ENCODE peak calls at places on chromosome 6, in seven cellular contexts. A, D, B, R, J, X and N are unnamed samples.
A peak's percentile ranks its signal among the peaks of the same experiment; 100 is the strongest.

GRCh38 chr6:71481801-71482200 is 193.2 kb downstream of the OGFRL1 start:
- DNase-seq in A (no peak), D (no peak), B (no peak), R (no peak), J (no peak), X (no peak), N (no peak)

GRCh38 chr6:27280064-27280539 is 32.0 kb downstream of the POM121L2 start:
- DNase-seq in A (no peak), D (no peak), B (peak; percentile 63), R (no peak), J (peak; percentile 43), X (peak; percentile 37), N (peak; percentile 66)

GRCh38 chr6:134888316-134888715 is 61.6 kb downstream of the ALDH8A1 start:
- DNase-seq in A (no peak), D (no peak), B (no peak), R (no peak), J (no peak), X (no peak), N (no peak)

GRCh38 chr6:150492941-150493340 is 106.7 kb upstream of the PLEKHG1 start:
- DNase-seq in A (no peak), D (no peak), B (no peak), R (no peak), J (no peak), X (no peak), N (no peak)

GRCh38 chr6:53598584-53598983 is 53.7 kb upstream of the GCLC start:
- DNase-seq in A (no peak), D (no peak), B (peak; percentile 3), R (no peak), J (no peak), X (peak; percentile 18), N (no peak)

GRCh38 chr6:138255443-138255842 is 37.2 kb upstream of the PBOV1 start:
- DNase-seq in A (no peak), D (no peak), B (no peak), R (no peak), J (no peak), X (no peak), N (no peak)

GRCh38 chr6:75579951-75580350 is 21.7 kb upstream of the SENP6 start:
- DNase-seq in A (no peak), D (no peak), B (no peak), R (no peak), J (no peak), X (no peak), N (no peak)

GRCh38 chr6:169240591-169241390 is 12.9 kb downstream of the THBS2 start:
- DNase-seq in A (no peak), D (peak; percentile 15), B (no peak), R (peak; percentile 70), J (no peak), X (no peak), N (no peak)

GRCh38 chr6:138999949-139000725 is 12.1 kb upstream of the REPS1 start:
- DNase-seq in A (no peak), D (no peak), B (no peak), R (no peak), J (no peak), X (no peak), N (no peak)

GRCh38 chr6:83868639-83869038 is 9.2 kb downstream of the CYB5R4 start:
- DNase-seq in A (no peak), D (no peak), B (no peak), R (no peak), J (no peak), X (no peak), N (no peak)

GRCh38 chr6:130274007-130274406 is 51.3 kb upstream of the SAMD3 start:
- DNase-seq in A (no peak), D (no peak), B (no peak), R (no peak), J (no peak), X (no peak), N (no peak)
- H3K9me3 ChIP-seq in A (peaks cover 13% of the 10 kb centered on the region), D (no peaks in the 10 kb centered on the region), B (peaks cover 4% of the 10 kb centered on the region), R (peaks cover 5% of the 10 kb centered on the region), J (no peaks in the 10 kb centered on the region), X (no peaks in the 10 kb centered on the region), N (peaks cover 14% of the 10 kb centered on the region)

GRCh38 chr6:1607557-1608221 is 2.0 kb upstream of the FOXC1 start:
- DNase-seq in A (no peak), D (no peak), B (peak; percentile 88), R (peak; percentile 79), J (no peak), X (no peak), N (no peak)
- H3K27me3 ChIP-seq in A (peaks cover 69% of the 10 kb centered on the region), D (peaks cover 47% of the 10 kb centered on the region), B (peaks cover 100% of the 10 kb centered on the region), R (no peaks in the 10 kb centered on the region), J (peaks cover 83% of the 10 kb centered on the region), X (peaks cover 91% of the 10 kb centered on the region), N (no peaks in the 10 kb centered on the region)

DNA sequence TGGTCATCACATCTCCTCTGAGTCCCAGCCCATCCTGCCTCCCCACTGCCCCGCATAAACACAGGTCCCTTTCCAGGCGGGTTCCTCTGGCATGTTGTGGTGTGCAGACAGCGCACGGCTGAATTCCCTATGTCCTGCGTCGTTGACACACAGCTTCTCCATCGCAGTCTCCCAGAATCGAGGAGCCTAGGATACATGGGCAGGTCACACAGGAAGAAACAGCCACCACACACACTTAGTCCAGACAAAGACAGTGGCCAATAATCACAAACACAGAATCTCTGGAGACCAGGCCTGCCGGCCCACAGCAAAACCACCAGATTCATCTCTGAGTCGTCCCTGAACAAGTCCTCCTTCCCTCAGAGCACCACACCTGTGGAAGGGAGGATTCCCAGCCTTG is 34.8 kb downstream of the SCML4 start:
- DNase-seq in A (no peak), D (no peak), B (no peak), R (no peak), J (no peak), X (no peak), N (no peak)
- H3K9me3 ChIP-seq in A (no peaks in the 10 kb centered on the region), D (no peaks in the 10 kb centered on the region), B (no peaks in the 10 kb centered on the region), R (no peaks in the 10 kb centered on the region), J (no peaks in the 10 kb centered on the region), X (no peaks in the 10 kb centered on the region), N (no peaks in the 10 kb centered on the region)

DNA sequence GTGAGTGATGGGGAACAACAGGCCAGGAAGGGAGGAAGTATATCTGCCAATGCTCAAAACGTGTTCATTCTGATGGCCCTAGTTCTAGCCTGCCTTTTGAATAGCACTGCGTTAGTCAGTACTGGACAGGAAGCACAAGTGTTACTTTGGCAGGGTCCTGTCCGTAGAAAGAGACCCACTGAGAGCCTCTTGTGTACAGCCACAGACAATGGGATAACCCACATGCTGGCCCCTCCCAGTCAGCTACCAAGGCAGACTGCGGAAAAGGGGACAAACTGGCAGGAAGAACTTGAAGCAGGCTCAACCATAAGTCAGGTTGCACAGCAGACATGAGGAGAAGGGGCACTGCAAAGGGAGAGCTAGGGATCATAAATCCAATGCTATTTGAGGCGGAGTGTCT is 142.0 kb downstream of the BACH2 start:
- DNase-seq in A (no peak), D (no peak), B (peak; percentile 16), R (no peak), J (no peak), X (no peak), N (no peak)
- H3K27me3 ChIP-seq in A (no peaks in the 10 kb centered on the region), D (no peaks in the 10 kb centered on the region), B (no peaks in the 10 kb centered on the region), R (no peaks in the 10 kb centered on the region), J (no peaks in the 10 kb centered on the region), X (no peaks in the 10 kb centered on the region), N (no peaks in the 10 kb centered on the region)

DNA sequence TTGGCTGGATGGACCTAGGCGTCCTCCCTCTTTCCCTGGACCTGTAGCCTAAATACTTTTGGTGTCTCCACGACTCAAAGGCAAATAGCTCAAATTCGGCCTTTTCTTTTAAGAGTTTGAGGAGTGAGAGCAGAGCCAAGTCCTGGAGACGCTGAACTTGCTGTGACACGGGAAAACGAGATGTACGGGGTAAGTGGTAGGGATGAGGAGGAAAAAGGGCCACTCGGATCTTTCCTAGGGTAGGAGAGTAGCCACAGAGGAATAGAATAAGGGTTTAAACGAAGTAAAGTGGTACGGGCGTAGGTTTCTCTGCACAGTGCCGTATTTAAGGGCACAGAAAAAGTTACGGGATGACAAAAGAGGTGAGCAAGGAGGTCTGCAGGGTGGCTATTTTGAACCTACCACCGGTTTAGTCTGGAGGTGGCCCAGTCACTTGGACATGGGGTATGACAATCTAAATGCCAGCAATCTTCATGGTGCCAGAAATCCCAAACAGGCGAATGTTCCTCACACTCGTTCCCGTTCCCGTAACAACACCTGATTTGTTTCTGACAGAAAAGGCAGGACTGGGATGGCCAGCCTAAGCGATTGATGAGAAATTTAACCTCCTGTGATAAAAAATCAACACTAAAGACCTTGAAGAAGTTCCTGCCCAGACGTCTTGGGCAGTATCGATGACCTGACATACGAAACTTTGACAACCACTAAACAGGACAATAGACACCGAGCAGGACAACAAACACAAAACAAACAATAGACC is 149.3 kb downstream of the TRIM27 start:
- DNase-seq in A (no peak), D (no peak), B (no peak), R (no peak), J (no peak), X (no peak), N (no peak)
- H3K9me3 ChIP-seq in A (no peaks in the 10 kb centered on the region), D (no peaks in the 10 kb centered on the region), B (no peaks in the 10 kb centered on the region), R (peaks cover 1% of the 10 kb centered on the region), J (no peaks in the 10 kb centered on the region), X (no peaks in the 10 kb centered on the region), N (no peaks in the 10 kb centered on the region)

GRCh38 chr6:5084787-5085637 is at the start of gene PPP1R3G:
- DNase-seq in A (no peak), D (peak; percentile 71), B (peak; percentile 55), R (peak; percentile 88), J (peak; percentile 56), X (peak; percentile 52), N (no peak)
- H3K27me3 ChIP-seq in A (peaks cover 11% of the 10 kb centered on the region), D (no peaks in the 10 kb centered on the region), B (peaks cover 83% of the 10 kb centered on the region), R (no peaks in the 10 kb centered on the region), J (no peaks in the 10 kb centered on the region), X (peaks cover 51% of the 10 kb centered on the region), N (no peaks in the 10 kb centered on the region)

DNA sequence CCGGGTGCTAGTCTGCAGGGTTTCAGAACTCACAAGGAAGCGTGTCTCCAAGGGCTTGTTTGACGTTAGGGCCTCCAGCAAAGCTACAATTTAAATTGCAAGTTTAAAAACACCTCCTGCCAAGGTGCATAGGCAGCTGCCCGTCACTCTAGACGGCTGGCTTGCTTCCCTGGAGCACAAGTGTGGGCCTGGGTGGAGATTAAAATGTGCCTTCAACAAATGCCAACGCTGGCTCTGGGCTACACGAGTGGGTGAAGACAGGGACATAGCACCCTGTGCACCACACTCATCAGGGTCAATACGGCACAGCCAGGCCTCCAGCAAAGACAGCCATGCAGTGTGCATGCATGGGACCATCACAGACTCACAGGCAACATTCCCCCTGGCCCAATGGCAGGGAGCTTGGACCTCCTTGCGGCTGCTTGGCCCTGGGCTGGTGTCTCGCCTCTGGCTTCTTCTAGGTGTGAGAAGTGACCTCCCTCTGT is 48.4 kb upstream of the FRMD1 start:
- DNase-seq in A (no peak), D (no peak), B (no peak), R (no peak), J (peak; percentile 13), X (no peak), N (no peak)
- H3K9me3 ChIP-seq in A (no peaks in the 10 kb centered on the region), D (no peaks in the 10 kb centered on the region), B (no peaks in the 10 kb centered on the region), R (no peaks in the 10 kb centered on the region), J (no peaks in the 10 kb centered on the region), X (no peaks in the 10 kb centered on the region), N (no peaks in the 10 kb centered on the region)

DNA sequence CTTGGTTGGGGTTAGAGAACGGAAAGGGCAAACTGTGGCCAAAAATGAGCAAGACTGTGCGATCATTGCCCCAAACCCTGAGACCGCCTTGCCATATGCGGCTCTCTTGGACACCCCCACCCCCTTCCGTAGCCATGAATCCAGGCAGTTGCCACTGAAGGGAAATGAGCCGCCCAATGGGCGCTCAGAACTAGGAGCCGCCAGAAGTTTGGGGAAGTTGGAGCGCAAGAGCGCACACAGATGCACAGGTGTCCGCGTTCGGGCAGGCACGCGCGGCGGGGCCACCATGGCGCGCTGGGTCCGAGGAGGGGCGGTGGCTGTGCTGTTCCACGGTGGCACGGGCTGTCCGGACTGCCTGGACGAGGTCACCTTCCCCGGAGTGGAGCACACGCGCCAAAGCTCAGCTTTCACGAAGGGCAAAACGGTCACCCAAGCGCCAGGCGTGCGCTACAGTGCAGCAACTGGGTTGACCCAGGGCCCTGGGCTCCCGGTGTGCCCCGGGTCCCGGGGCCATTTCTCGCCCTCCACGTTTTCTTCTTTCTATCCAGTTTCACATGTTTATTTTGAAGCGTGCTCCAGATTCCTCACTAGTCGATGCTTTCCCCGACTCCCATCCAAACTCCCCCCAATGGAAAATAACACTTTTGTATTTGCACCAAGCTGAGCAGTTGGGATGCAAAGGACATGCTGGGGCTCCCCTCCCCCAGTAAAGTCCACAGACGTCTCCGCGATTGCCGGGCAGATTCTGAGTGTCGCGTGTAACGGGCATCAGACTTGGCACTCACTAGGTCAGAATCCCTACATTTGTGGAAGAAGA is 903 bp upstream of the PDE10A start:
- DNase-seq in A (no peak), D (no peak), B (peak; percentile 68), R (no peak), J (no peak), X (peak; percentile 29), N (no peak)
- H3K27me3 ChIP-seq in A (peaks cover 9% of the 10 kb centered on the region), D (peaks cover 38% of the 10 kb centered on the region), B (peaks cover 84% of the 10 kb centered on the region), R (peaks cover 4% of the 10 kb centered on the region), J (peaks cover 56% of the 10 kb centered on the region), X (peaks cover 92% of the 10 kb centered on the region), N (peaks cover 2% of the 10 kb centered on the region)